ENCODE peak calls at places on chromosome 22, in eight cellular contexts. J is neural crest cell; L is NCI-H1436; D is AG09319; A is GM06990; Q is posterior cingulate gyrus; P is AML-193; W is stimulated activated effector memory CD8-positive, alpha-beta T cell treated with anti-CD3 and anti-CD28 coated beads, Interleukin-12 subunit alpha, Interleukin-12 subunit beta, amount 100 ng/mL, for 72 hours. F is an unnamed sample.

GRCh38 chr22:45296628-45297297 is 12.0 kb downstream of the UPK3A start:
- DNase-seq in J (no peak), L (no peak), D (no peak), A (no peak), Q (no peak), P (peak), W (no peak), F (no peak)

GRCh38 chr22:25494774-25495173 is 69.7 kb upstream of the GRK3 start:
- DNase-seq in J (no peak), L (no peak), D (no peak), A (peak), Q (no peak), P (no peak), W (no peak), F (no peak)

GRCh38 chr22:20280866-20281265 is 12.7 kb upstream of the RTN4R start:
- DNase-seq in J (no peak), L (no peak), D (no peak), A (no peak), Q (no peak), P (no peak), W (no peak), F (no peak)

GRCh38 chr22:48545976-48546375 is 1281.7 kb downstream of the BRD1 start:
- DNase-seq in J (no peak), L (no peak), D (no peak), A (no peak), Q (no peak), P (no peak), W (no peak), F (no peak)

GRCh38 chr22:27842994-27843431 is 41.5 kb upstream of the MN1 start:
- DNase-seq in J (no peak), L (no peak), D (peak), A (no peak), Q (no peak), P (no peak), W (no peak), F (no peak)

GRCh38 chr22:26887456-26887855 is 230.1 kb downstream of the MIAT start:
- DNase-seq in J (no peak), L (no peak), D (peak), A (no peak), Q (no peak), P (no peak), W (no peak), F (no peak)

GRCh38 chr22:42799462-42800405 is 57.3 kb downstream of the ARFGAP3 start:
- DNase-seq in J (no peak), L (no peak), D (no peak), A (no peak), Q (no peak), P (no peak), W (no peak), F (no peak)

GRCh38 chr22:43707650-43708049 is 104.5 kb downstream of the EFCAB6 start:
- DNase-seq in J (no peak), L (no peak), D (no peak), A (no peak), Q (no peak), P (no peak), W (no peak), F (no peak)

GRCh38 chr22:33584152-33584551 is 336.1 kb downstream of the LARGE1 start:
- DNase-seq in J (no peak), L (no peak), D (no peak), A (no peak), Q (no peak), P (no peak), W (no peak), F (no peak)

GRCh38 chr22:17767236-17768065 is 6.8 kb downstream of the BID start:
- DNase-seq in J (no peak), L (no peak), D (no peak), A (peak), Q (no peak), P (no peak), W (peak), F (no peak)

GRCh38 chr22:48301908-48302307 is 1525.8 kb downstream of the BRD1 start:
- DNase-seq in J (no peak), L (no peak), D (no peak), A (no peak), Q (no peak), P (no peak), W (no peak), F (no peak)

GRCh38 chr22:50545522-50546325 is at the start of gene KLHDC7B:
- DNase-seq in J (no peak), L (no peak), D (no peak), A (no peak), Q (no peak), P (no peak), W (no peak), F (no peak)

GRCh38 chr22:46439576-46440465 is 97.6 kb downstream of the CELSR1 start:
- DNase-seq in J (no peak), L (no peak), D (no peak), A (no peak), Q (no peak), P (no peak), W (no peak), F (no peak)

GRCh38 chr22:35538801-35539321 is 1.8 kb upstream of the RASD2 start:
- DNase-seq in J (peak), L (no peak), D (no peak), A (no peak), Q (no peak), P (no peak), W (no peak), F (no peak)

GRCh38 chr22:17779286-17780115 is 5.2 kb upstream of the BID start:
- DNase-seq in J (no peak), L (peak), D (no peak), A (peak), Q (no peak), P (no peak), W (peak), F (no peak)

GRCh38 chr22:40238425-40239344 is 61.0 kb downstream of the TNRC6B start:
- DNase-seq in J (no peak), L (no peak), D (peak), A (no peak), Q (no peak), P (no peak), W (no peak), F (no peak)

GRCh38 chr22:28112548-28113043 is 193.5 kb upstream of the PITPNB start:
- DNase-seq in J (no peak), L (no peak), D (no peak), A (no peak), Q (no peak), P (no peak), W (no peak), F (no peak)

GRCh38 chr22:50399751-50400331 is 56.7 kb downstream of the PPP6R2 start:
- DNase-seq in J (peak), L (no peak), D (no peak), A (peak), Q (peak), P (peak), W (no peak), F (no peak)

GRCh38 chr22:29306830-29307657 is 594 bp downstream of the GAS2L1 start:
- DNase-seq in J (peak), L (peak), D (no peak), A (no peak), Q (peak), P (peak), W (no peak), F (peak)

GRCh38 chr22:19810381-19811141 is 44.1 kb downstream of the GNB1L start:
- DNase-seq in J (no peak), L (no peak), D (no peak), A (no peak), Q (peak), P (no peak), W (no peak), F (no peak)

GRCh38 chr22:45212992-45213751 is 27.5 kb downstream of the KIAA0930 start:
- DNase-seq in J (no peak), L (no peak), D (no peak), A (no peak), Q (no peak), P (peak), W (no peak), F (no peak)

GRCh38 chr22:25170426-25170980 is 29.2 kb upstream of the CRYBB3 start:
- DNase-seq in J (no peak), L (no peak), D (no peak), A (no peak), Q (no peak), P (no peak), W (no peak), F (no peak)

GRCh38 chr22:34330432-34330831 is 410.2 kb upstream of the LARGE1 start:
- DNase-seq in J (no peak), L (no peak), D (no peak), A (no peak), Q (no peak), P (no peak), W (no peak), F (no peak)

GRCh38 chr22:47094861-47095330 is 332.4 kb downstream of the TBC1D22A start:
- DNase-seq in J (no peak), L (no peak), D (no peak), A (no peak), Q (no peak), P (no peak), W (no peak), F (no peak)

GRCh38 chr22:29267858-29268510 is at the start of the genes EWSR1 and RHBDD3:
- DNase-seq in J (peak), L (peak), D (peak), A (peak), Q (peak), P (peak), W (peak), F (peak)

GRCh38 chr22:44369241-44369652 is 56.5 kb upstream of the SHISAL1 start:
- DNase-seq in J (no peak), L (no peak), D (no peak), A (no peak), Q (no peak), P (no peak), W (no peak), F (no peak)

GRCh38 chr22:45254789-45255261 is 14.1 kb upstream of the KIAA0930 start:
- DNase-seq in J (no peak), L (no peak), D (no peak), A (peak), Q (no peak), P (no peak), W (peak), F (no peak)

GRCh38 chr22:43992331-43992821 is 31.7 kb upstream of the PARVB start:
- DNase-seq in J (no peak), L (no peak), D (no peak), A (no peak), Q (no peak), P (no peak), W (no peak), F (no peak)